ENCODE peak calls at places on chromosomes 7 and 10, in eight cellular contexts. One of them, this sample, is unnamed.

GRCh38 chr7:36777062-36777461 is 52.8 kb upstream of the AOAH start:
- DNase-seq in brain microvascular endothelial cell: no peak
- DNase-seq in mesothelial cell of epicardium: no peak
- DNase-seq in chondrocyte: no peak
- DNase-seq in kidney epithelial cell: no peak
- DNase-seq in cardiac fibroblast: no peak
- DNase-seq in GM10248: no peak
- DNase-seq in AG10803: no peak
- DNase-seq in this sample: no peak

GRCh38 chr10:493391-494148 is 195.9 kb downstream of the DIP2C start:
- DNase-seq in brain microvascular endothelial cell: no peak
- DNase-seq in mesothelial cell of epicardium: no peak
- DNase-seq in chondrocyte: no peak
- DNase-seq in kidney epithelial cell: no peak
- DNase-seq in cardiac fibroblast: no peak
- DNase-seq in GM10248: no peak
- DNase-seq in AG10803: no peak
- DNase-seq in this sample: no peak

GRCh38 chr7:121544726-121545125 is 148.6 kb upstream of the FAM3C start:
- DNase-seq in brain microvascular endothelial cell: peak
- DNase-seq in mesothelial cell of epicardium: no peak
- DNase-seq in chondrocyte: no peak
- DNase-seq in kidney epithelial cell: peak
- DNase-seq in cardiac fibroblast: peak
- DNase-seq in GM10248: peak
- DNase-seq in AG10803: peak
- DNase-seq in this sample: no peak

GRCh38 chr7:1858435-1859265 is 188.6 kb downstream of the ELFN1 start:
- DNase-seq in brain microvascular endothelial cell: no peak
- DNase-seq in mesothelial cell of epicardium: peak
- DNase-seq in chondrocyte: peak
- DNase-seq in kidney epithelial cell: no peak
- DNase-seq in cardiac fibroblast: no peak
- DNase-seq in GM10248: no peak
- DNase-seq in AG10803: no peak
- DNase-seq in this sample: no peak

GRCh38 chr7:137081276-137081675 is 212.8 kb downstream of the CHRM2 start:
- DNase-seq in brain microvascular endothelial cell: no peak
- DNase-seq in mesothelial cell of epicardium: no peak
- DNase-seq in chondrocyte: no peak
- DNase-seq in kidney epithelial cell: no peak
- DNase-seq in cardiac fibroblast: no peak
- DNase-seq in GM10248: no peak
- DNase-seq in AG10803: peak
- DNase-seq in this sample: no peak

GRCh38 chr7:73449422-73449821 is 15.8 kb downstream of the FZD9 start:
- DNase-seq in brain microvascular endothelial cell: no peak
- DNase-seq in mesothelial cell of epicardium: no peak
- DNase-seq in chondrocyte: no peak
- DNase-seq in kidney epithelial cell: no peak
- DNase-seq in cardiac fibroblast: no peak
- DNase-seq in GM10248: no peak
- DNase-seq in AG10803: no peak
- DNase-seq in this sample: no peak

GRCh38 chr10:112679392-112679791 is 232.4 kb downstream of the VTI1A start:
- DNase-seq in brain microvascular endothelial cell: no peak
- DNase-seq in mesothelial cell of epicardium: no peak
- DNase-seq in chondrocyte: no peak
- DNase-seq in kidney epithelial cell: no peak
- DNase-seq in cardiac fibroblast: no peak
- DNase-seq in GM10248: no peak
- DNase-seq in AG10803: no peak
- DNase-seq in this sample: no peak

GRCh38 chr10:111879964-111880363 is 303.6 kb downstream of the GPAM start:
- DNase-seq in brain microvascular endothelial cell: no peak
- DNase-seq in mesothelial cell of epicardium: no peak
- DNase-seq in chondrocyte: no peak
- DNase-seq in kidney epithelial cell: no peak
- DNase-seq in cardiac fibroblast: no peak
- DNase-seq in GM10248: no peak
- DNase-seq in AG10803: no peak
- DNase-seq in this sample: no peak

GRCh38 chr10:89352802-89353201 is 25.0 kb downstream of the IFIT3 start:
- DNase-seq in brain microvascular endothelial cell: no peak
- DNase-seq in mesothelial cell of epicardium: no peak
- DNase-seq in chondrocyte: no peak
- DNase-seq in kidney epithelial cell: no peak
- DNase-seq in cardiac fibroblast: no peak
- DNase-seq in GM10248: no peak
- DNase-seq in AG10803: no peak
- DNase-seq in this sample: no peak

DNA sequence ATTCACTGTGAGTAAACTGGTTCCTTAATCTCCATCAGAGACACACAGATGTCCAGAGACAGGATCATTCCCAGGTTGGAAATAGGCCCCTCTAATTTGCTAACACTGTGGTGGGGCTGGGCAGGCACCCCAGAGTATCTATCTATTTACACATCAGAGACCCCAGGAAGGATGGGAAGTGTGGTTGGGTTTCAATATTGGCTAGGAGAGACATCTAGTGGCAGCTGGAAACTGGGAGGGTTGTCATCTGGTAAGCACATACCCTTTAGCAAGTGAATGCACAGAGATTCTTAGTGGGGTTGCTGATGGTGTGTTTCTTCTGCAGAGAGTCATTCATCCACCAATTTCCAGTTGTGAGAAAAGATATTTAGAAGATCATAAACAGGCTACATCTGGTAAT is 36.0 kb upstream of the NRG3 start:
- DNase-seq in brain microvascular endothelial cell: peak
- DNase-seq in mesothelial cell of epicardium: no peak
- DNase-seq in chondrocyte: no peak
- DNase-seq in kidney epithelial cell: no peak
- DNase-seq in cardiac fibroblast: no peak
- DNase-seq in GM10248: no peak
- DNase-seq in AG10803: no peak
- DNase-seq in this sample: no peak
- TF ChIP-seq CTCF in brain microvascular endothelial cell: peak
- TF ChIP-seq CTCF in mesothelial cell of epicardium: no peak
- TF ChIP-seq CTCF in chondrocyte: peak
- TF ChIP-seq CTCF in kidney epithelial cell: peak
- TF ChIP-seq CTCF in cardiac fibroblast: peak
- TF ChIP-seq CTCF in GM10248: no peak
- TF ChIP-seq CTCF in AG10803: no peak
- TF ChIP-seq CTCF in this sample: peak

DNA sequence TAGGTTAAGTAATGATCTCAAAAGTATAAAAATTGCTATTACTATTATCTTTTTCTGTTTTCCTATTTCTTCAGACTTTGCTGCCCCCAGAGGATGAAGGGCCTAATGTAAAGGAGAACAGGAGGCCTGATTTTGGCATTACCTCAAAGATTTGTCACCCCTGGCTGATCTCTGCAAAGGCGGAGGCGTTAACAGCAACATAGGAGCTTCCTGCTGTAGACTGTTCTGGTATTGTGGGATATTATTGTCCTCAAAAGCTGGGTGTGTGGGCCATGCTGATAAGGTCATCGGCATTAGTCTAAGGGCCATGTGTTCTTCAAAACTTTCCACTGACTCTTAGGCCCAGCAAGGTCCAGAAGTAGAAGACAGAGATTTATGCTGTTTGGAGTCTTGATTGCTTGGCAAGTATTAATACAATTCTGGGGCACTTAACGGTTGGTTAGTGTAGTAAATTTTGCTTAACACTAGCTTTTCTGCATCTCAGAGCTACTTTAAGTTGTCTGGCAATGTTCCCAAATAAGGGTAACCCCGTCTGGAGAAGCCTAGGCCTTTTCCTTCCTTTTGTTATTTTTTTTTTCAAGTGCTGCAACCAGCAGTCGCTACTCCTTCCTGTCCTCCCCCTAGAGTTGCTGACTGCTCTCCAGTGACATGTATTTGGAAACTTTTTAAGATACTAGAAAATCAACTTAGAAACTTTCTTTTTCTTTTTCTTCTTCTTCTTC is 14.0 kb upstream of the ENTPD1 start:
- DNase-seq in brain microvascular endothelial cell: peak
- DNase-seq in mesothelial cell of epicardium: no peak
- DNase-seq in chondrocyte: no peak
- DNase-seq in kidney epithelial cell: no peak
- DNase-seq in cardiac fibroblast: peak
- DNase-seq in GM10248: peak
- DNase-seq in AG10803: no peak
- DNase-seq in this sample: no peak
- TF ChIP-seq CTCF in brain microvascular endothelial cell: peak
- TF ChIP-seq CTCF in mesothelial cell of epicardium: no peak
- TF ChIP-seq CTCF in chondrocyte: peak
- TF ChIP-seq CTCF in kidney epithelial cell: no peak
- TF ChIP-seq CTCF in cardiac fibroblast: peak
- TF ChIP-seq CTCF in GM10248: peak
- TF ChIP-seq CTCF in AG10803: no peak
- TF ChIP-seq CTCF in this sample: no peak

GRCh38 chr7:4227105-4228010 is 454.7 kb upstream of the FOXK1 start:
- DNase-seq in brain microvascular endothelial cell: no peak
- DNase-seq in mesothelial cell of epicardium: no peak
- DNase-seq in chondrocyte: peak
- DNase-seq in kidney epithelial cell: no peak
- DNase-seq in cardiac fibroblast: no peak
- DNase-seq in GM10248: no peak
- DNase-seq in AG10803: no peak
- DNase-seq in this sample: no peak
- TF ChIP-seq CTCF in brain microvascular endothelial cell: no peak
- TF ChIP-seq CTCF in mesothelial cell of epicardium: no peak
- TF ChIP-seq CTCF in chondrocyte: no peak
- TF ChIP-seq CTCF in kidney epithelial cell: no peak
- TF ChIP-seq CTCF in cardiac fibroblast: no peak
- TF ChIP-seq CTCF in GM10248: no peak
- TF ChIP-seq CTCF in AG10803: no peak
- TF ChIP-seq CTCF in this sample: no peak

GRCh38 chr7:31633894-31634494 is 53.0 kb upstream of the PPP1R17 start:
- DNase-seq in brain microvascular endothelial cell: peak
- DNase-seq in mesothelial cell of epicardium: peak
- DNase-seq in chondrocyte: no peak
- DNase-seq in kidney epithelial cell: peak
- DNase-seq in cardiac fibroblast: peak
- DNase-seq in GM10248: peak
- DNase-seq in AG10803: peak
- DNase-seq in this sample: peak
- TF ChIP-seq CTCF in brain microvascular endothelial cell: peak
- TF ChIP-seq CTCF in mesothelial cell of epicardium: no peak
- TF ChIP-seq CTCF in chondrocyte: peak
- TF ChIP-seq CTCF in kidney epithelial cell: peak
- TF ChIP-seq CTCF in cardiac fibroblast: peak
- TF ChIP-seq CTCF in GM10248: peak
- TF ChIP-seq CTCF in AG10803: peak
- TF ChIP-seq CTCF in this sample: peak

DNA sequence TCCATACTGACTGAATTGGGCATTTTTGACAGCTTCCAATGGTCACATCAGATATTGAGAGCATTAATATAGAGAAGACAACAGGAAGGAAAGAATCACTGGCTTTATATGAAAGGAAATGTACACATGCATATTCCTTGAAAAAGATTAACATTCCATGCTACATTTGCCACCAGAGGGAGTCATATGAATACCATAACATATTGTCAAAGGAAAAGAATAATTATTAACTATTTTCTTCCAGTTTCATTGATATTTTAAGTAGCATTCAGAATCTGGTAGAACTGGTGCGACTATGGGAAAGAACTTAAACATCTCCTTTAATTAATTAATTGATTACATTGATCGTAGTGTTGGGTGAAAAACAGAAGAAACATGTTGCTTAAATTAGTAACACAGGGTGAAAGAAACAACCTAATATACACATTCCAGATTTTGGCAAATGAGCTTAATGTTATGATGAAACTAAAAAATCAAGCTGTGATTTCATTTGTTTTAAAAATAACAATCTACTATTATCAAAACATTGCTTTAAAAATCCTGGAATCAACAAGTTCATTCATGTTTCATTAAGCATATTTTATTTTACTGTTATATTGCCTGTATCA is 71.5 kb downstream of the GPR85 start:
- DNase-seq in brain microvascular endothelial cell: peak
- DNase-seq in mesothelial cell of epicardium: no peak
- DNase-seq in chondrocyte: no peak
- DNase-seq in kidney epithelial cell: no peak
- DNase-seq in cardiac fibroblast: peak
- DNase-seq in GM10248: no peak
- DNase-seq in AG10803: peak
- DNase-seq in this sample: peak
- TF ChIP-seq CTCF in brain microvascular endothelial cell: peak
- TF ChIP-seq CTCF in mesothelial cell of epicardium: peak
- TF ChIP-seq CTCF in chondrocyte: peak
- TF ChIP-seq CTCF in kidney epithelial cell: peak
- TF ChIP-seq CTCF in cardiac fibroblast: peak
- TF ChIP-seq CTCF in GM10248: peak
- TF ChIP-seq CTCF in AG10803: peak
- TF ChIP-seq CTCF in this sample: peak

DNA sequence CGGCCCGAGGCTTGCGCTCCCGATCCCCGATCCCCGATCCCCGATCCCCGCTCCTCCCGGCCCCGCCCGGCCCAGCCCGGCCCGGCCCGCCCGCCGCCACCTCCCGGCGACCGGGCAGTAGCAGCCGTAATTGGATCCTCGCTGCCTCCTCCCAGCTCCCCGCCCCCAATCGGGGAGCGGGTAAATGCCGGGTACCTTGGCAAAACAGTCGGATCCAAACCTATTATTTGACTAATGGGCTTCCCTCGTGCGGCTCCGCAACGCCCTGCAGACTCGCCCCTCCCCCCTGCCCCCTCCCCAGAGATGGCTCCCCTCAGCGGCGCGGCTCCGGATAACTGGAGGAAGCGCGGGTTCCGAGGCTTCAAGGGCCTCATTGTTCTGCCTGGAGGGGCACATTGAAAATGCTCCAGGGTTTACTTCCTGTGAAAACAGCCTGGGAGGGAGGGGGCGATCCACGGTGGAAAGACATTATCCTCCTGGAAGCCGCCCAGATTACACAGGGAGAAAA is 94.8 kb upstream of the ZMIZ1 start:
- DNase-seq in brain microvascular endothelial cell: peak
- DNase-seq in mesothelial cell of epicardium: peak
- DNase-seq in chondrocyte: no peak
- DNase-seq in kidney epithelial cell: no peak
- DNase-seq in cardiac fibroblast: peak
- DNase-seq in GM10248: no peak
- DNase-seq in AG10803: peak
- DNase-seq in this sample: peak
- TF ChIP-seq CTCF in brain microvascular endothelial cell: no peak
- TF ChIP-seq CTCF in mesothelial cell of epicardium: no peak
- TF ChIP-seq CTCF in chondrocyte: peak
- TF ChIP-seq CTCF in kidney epithelial cell: no peak
- TF ChIP-seq CTCF in cardiac fibroblast: no peak
- TF ChIP-seq CTCF in GM10248: no peak
- TF ChIP-seq CTCF in AG10803: peak
- TF ChIP-seq CTCF in this sample: no peak

GRCh38 chr7:97418312-97418711 is 300.8 kb downstream of the SDHAF3 start:
- DNase-seq in brain microvascular endothelial cell: no peak
- DNase-seq in mesothelial cell of epicardium: no peak
- DNase-seq in chondrocyte: no peak
- DNase-seq in kidney epithelial cell: no peak
- DNase-seq in cardiac fibroblast: no peak
- DNase-seq in GM10248: no peak
- DNase-seq in AG10803: no peak
- DNase-seq in this sample: no peak
- TF ChIP-seq CTCF in brain microvascular endothelial cell: no peak
- TF ChIP-seq CTCF in mesothelial cell of epicardium: no peak
- TF ChIP-seq CTCF in chondrocyte: no peak
- TF ChIP-seq CTCF in kidney epithelial cell: no peak
- TF ChIP-seq CTCF in cardiac fibroblast: no peak
- TF ChIP-seq CTCF in GM10248: no peak
- TF ChIP-seq CTCF in AG10803: no peak
- TF ChIP-seq CTCF in this sample: peak

This sample was measured in LNCaP clone FGC.